ENCODE peak calls at places on chromosomes 2 and 18, in six cellular contexts. M, W, P, H, G and Z are unnamed samples.

GRCh38 chr2:196252408-196253114 is 81.2 kb upstream of the STK17B start:
- DNase-seq in M (no peak), W (no peak), P (no peak), H (no peak), G (no peak), Z (no peak)

GRCh38 chr18:79876497-79876896 is 75.0 kb downstream of the SLC66A2 start:
- DNase-seq in M (no peak), W (peak), P (no peak), H (no peak), G (no peak), Z (peak)

GRCh38 chr2:112229365-112229764 is 25.5 kb downstream of the ZC3H8 start:
- DNase-seq in M (no peak), W (peak), P (no peak), H (no peak), G (no peak), Z (no peak)

GRCh38 chr2:196427996-196428634 is 211.4 kb upstream of the CCDC150 start:
- DNase-seq in M (no peak), W (no peak), P (no peak), H (no peak), G (no peak), Z (no peak)

GRCh38 chr18:76397631-76398030 is 97.4 kb downstream of the ZNF516 start:
- DNase-seq in M (no peak), W (no peak), P (no peak), H (no peak), G (no peak), Z (no peak)

GRCh38 chr2:2229898-2230817 is 100.9 kb downstream of the MYT1L start:
- DNase-seq in M (peak), W (no peak), P (no peak), H (no peak), G (no peak), Z (no peak)

GRCh38 chr18:74146756-74147155 is 878 bp downstream of the FBXO15 start:
- DNase-seq in M (no peak), W (no peak), P (no peak), H (no peak), G (no peak), Z (no peak)

GRCh38 chr18:56627991-56628390 is 10.4 kb downstream of the TXNL1 start:
- DNase-seq in M (no peak), W (no peak), P (no peak), H (no peak), G (no peak), Z (no peak)

GRCh38 chr2:60560734-60561649 is 7.5 kb upstream of the BCL11A start:
- DNase-seq in M (no peak), W (peak), P (no peak), H (no peak), G (peak), Z (no peak)

GRCh38 chr2:134758632-134759031 is 39.8 kb upstream of the TMEM163 start:
- DNase-seq in M (no peak), W (no peak), P (no peak), H (no peak), G (peak), Z (no peak)

GRCh38 chr2:188659656-188660406 is 314.3 kb upstream of the COL3A1 start:
- DNase-seq in M (no peak), W (peak), P (no peak), H (no peak), G (no peak), Z (no peak)

GRCh38 chr2:112577756-112578155 is 6.7 kb upstream of the CHCHD5 start:
- DNase-seq in M (no peak), W (no peak), P (no peak), H (no peak), G (no peak), Z (no peak)

GRCh38 chr18:22311301-22311700 is 106.4 kb downstream of the CTAGE1 start:
- DNase-seq in M (no peak), W (no peak), P (no peak), H (no peak), G (no peak), Z (no peak)

GRCh38 chr2:67489396-67489795 is 92.3 kb downstream of the ETAA1 start:
- DNase-seq in M (no peak), W (no peak), P (no peak), H (no peak), G (no peak), Z (no peak)

GRCh38 chr2:38856165-38856564 is 19.6 kb downstream of the DHX57 start:
- DNase-seq in M (no peak), W (peak), P (no peak), H (no peak), G (no peak), Z (no peak)

GRCh38 chr18:58254873-58255511 is 211.0 kb downstream of the NEDD4L start:
- DNase-seq in M (peak), W (no peak), P (peak), H (peak), G (no peak), Z (no peak)

GRCh38 chr18:47118986-47119385 is 31.3 kb downstream of the HDHD2 start:
- DNase-seq in M (no peak), W (no peak), P (no peak), H (no peak), G (no peak), Z (no peak)

GRCh38 chr2:200993097-200993496 is 29.6 kb upstream of the ORC2 start:
- DNase-seq in M (no peak), W (no peak), P (no peak), H (no peak), G (no peak), Z (no peak)

GRCh38 chr18:26863122-26863879 is 2.2 kb downstream of the AQP4 start:
- DNase-seq in M (peak), W (no peak), P (peak), H (peak), G (no peak), Z (no peak)

GRCh38 chr2:43068730-43069517 is 157.5 kb downstream of the ZFP36L2 start:
- DNase-seq in M (no peak), W (no peak), P (no peak), H (no peak), G (no peak), Z (peak)

GRCh38 chr2:236125541-236125940 is 42.6 kb downstream of the GBX2 start:
- DNase-seq in M (no peak), W (no peak), P (no peak), H (no peak), G (no peak), Z (no peak)

GRCh38 chr18:3012306-3012919 is 531 bp downstream of the LPIN2 start:
- DNase-seq in M (peak), W (peak), P (peak), H (peak), G (no peak), Z (peak)

GRCh38 chr2:197209742-197210408 is 100.7 kb downstream of the ANKRD44 start:
- DNase-seq in M (no peak), W (no peak), P (no peak), H (no peak), G (peak), Z (no peak)

GRCh38 chr2:195967336-195967735 is 101.3 kb downstream of the DNAH7 start:
- DNase-seq in M (no peak), W (no peak), P (no peak), H (no peak), G (no peak), Z (no peak)

GRCh38 chr2:206482123-206482522 is 38.8 kb downstream of the ADAM23 start:
- DNase-seq in M (no peak), W (no peak), P (no peak), H (peak), G (peak), Z (no peak)

DNA sequence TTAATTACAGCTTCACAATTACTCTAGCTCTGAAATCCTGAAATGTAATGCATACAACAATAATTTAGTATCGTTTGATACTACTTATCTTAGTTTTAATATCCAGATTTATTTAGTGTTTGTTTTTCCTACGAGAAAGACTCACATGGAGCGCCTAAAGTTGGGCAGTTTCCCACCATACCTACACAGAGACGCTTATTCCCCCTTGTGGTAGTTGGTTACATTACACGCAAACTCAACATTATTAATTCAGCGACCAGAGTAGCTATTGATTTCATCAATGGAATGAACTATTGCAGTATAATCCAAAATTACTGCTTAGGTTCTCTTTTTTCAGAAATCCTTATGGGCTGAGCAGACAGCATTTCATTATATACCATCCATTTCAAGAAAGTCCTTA is 164.0 kb upstream of the REG3G start:
- DNase-seq in M (no peak), W (peak), P (no peak), H (no peak), G (peak), Z (no peak)
- TF ChIP-seq CTCF in M (no peak), W (peak), P (peak), H (no peak), G (peak), Z (peak)

DNA sequence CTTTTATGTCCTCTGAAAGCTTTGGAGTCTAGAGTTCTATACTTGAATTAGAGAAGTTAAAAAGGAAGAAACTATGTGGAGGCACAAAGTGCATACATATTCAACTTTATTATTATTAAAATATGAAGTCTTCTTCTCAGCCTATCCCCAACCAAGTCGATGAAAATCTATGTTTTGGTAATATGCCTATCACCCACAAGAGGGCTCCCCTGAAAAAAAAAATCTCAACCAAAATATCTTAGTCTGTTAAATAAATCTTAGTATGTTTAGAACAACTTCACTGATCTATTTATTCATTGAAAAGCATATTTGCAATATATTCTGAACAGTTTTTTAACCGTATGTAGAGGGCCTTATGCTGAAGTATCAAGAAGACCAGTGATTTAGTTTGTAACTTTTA is 804.5 kb downstream of the TDRD15 start:
- DNase-seq in M (no peak), W (no peak), P (no peak), H (no peak), G (no peak), Z (no peak)
- TF ChIP-seq CTCF in M (peak), W (no peak), P (no peak), H (peak), G (no peak), Z (no peak)

GRCh38 chr2:208466920-208467298 is 60.3 kb downstream of the PTH2R start:
- DNase-seq in M (no peak), W (no peak), P (no peak), H (no peak), G (no peak), Z (no peak)
- TF ChIP-seq CTCF in M (no peak), W (no peak), P (no peak), H (no peak), G (no peak), Z (no peak)

GRCh38 chr2:227125506-227125905 is 38.5 kb downstream of the COL4A4 start:
- DNase-seq in M (no peak), W (no peak), P (no peak), H (no peak), G (no peak), Z (no peak)
- TF ChIP-seq CTCF in M (no peak), W (no peak), P (no peak), H (no peak), G (no peak), Z (no peak)